ENCODE peak calls at places on chromosomes 7 and 10, in four cellular contexts. Y is endothelial cell, K is mammary epithelial cell, P is RWPE1. E is an unnamed sample.

GRCh38 chr10:123154943-123155505 is 822 bp downstream of the BUB3 start:
- DNase-seq in Y (no peak), K (peak; percentile 69), P (peak; percentile 53), E (peak; percentile 70)

GRCh38 chr7:130894146-130895005 is 160.4 kb upstream of the KLF14 start:
- DNase-seq in P (no peak), K (peak; percentile 79), Y (no peak), E (peak; percentile 96)

GRCh38 chr7:121167971-121168370 is 160.8 kb upstream of the WNT16 start:
- DNase-seq in K (no peak), P (no peak), Y (no peak), E (peak; percentile 15)

GRCh38 chr7:142774826-142775225 is 4.1 kb downstream of the PRSS2 start:
- DNase-seq in Y (no peak), K (no peak), P (no peak), E (peak; percentile 54)

GRCh38 chr7:115910541-115911164 is 119.9 kb downstream of the TFEC start:
- DNase-seq in K (peak; percentile 11), P (peak; percentile 4), Y (no peak), E (peak; percentile 54)

GRCh38 chr10:62335326-62335725 is 38.8 kb upstream of the ZNF365 start:
- DNase-seq in K (peak; percentile 26), Y (no peak), P (peak; percentile 17), E (peak; percentile 46)

GRCh38 chr10:65030263-65030662 is 1509.1 kb downstream of the REEP3 start:
- DNase-seq in Y (no peak), K (no peak), P (no peak), E (no peak)

GRCh38 chr7:83856094-83856493 is 207.2 kb upstream of the SEMA3E start:
- DNase-seq in K (no peak), P (no peak), Y (no peak), E (no peak)

GRCh38 chr7:6652446-6653011 is 15.4 kb downstream of the ZNF316 start:
- DNase-seq in P (no peak), Y (no peak), K (no peak), E (no peak)

GRCh38 chr7:126803060-126803665 is 449.6 kb downstream of the GRM8 start:
- DNase-seq in K (peak; percentile 59), P (peak; percentile 33), Y (peak; percentile 69), E (peak; percentile 76)

GRCh38 chr10:46014683-46015405 is 15.6 kb downstream of the NCOA4 start:
- DNase-seq in Y (no peak), P (no peak), K (no peak), E (no peak)

GRCh38 chr7:26044320-26044719 is 107.7 kb upstream of the NFE2L3 start:
- DNase-seq in Y (no peak), K (no peak), P (no peak), E (no peak)

GRCh38 chr10:90857635-90858488 is at the start of gene HTR7:
- DNase-seq in P (peak; percentile 59), Y (peak; percentile 80), K (peak; percentile 52), E (peak; percentile 38)

GRCh38 chr7:15370441-15370840 is 191.4 kb downstream of the AGMO start:
- DNase-seq in K (no peak), P (no peak), Y (no peak), E (no peak)

GRCh38 chr10:121337356-121337936 is 260.8 kb downstream of the FGFR2 start:
- DNase-seq in K (no peak), P (no peak), Y (no peak), E (no peak)

GRCh38 chr7:99794585-99795502 is 10.9 kb upstream of the CYP3A4 start:
- DNase-seq in Y (no peak), P (no peak), K (no peak), E (peak; percentile 92)

GRCh38 chr10:114311023-114311422 is 72.0 kb downstream of the VWA2 start:
- DNase-seq in K (no peak), P (no peak), Y (no peak), E (no peak)

GRCh38 chr10:50152792-50153272 is 85.1 kb downstream of the WASHC2A start:
- DNase-seq in K (no peak), Y (peak; percentile 5), P (no peak), E (peak; percentile 18)

GRCh38 chr10:122461367-122461728 is at the start of gene HTRA1:
- DNase-seq in K (peak; percentile 70), Y (peak; percentile 64), P (peak; percentile 68), E (peak; percentile 58)

E was measured in kidney tubule cell.